ENCODE peak calls at places on chromosomes 7 and 10, in five cellular contexts. O is IMR-90, R is chondrocyte, P is thyroid gland, X is BE2C. C is an unnamed sample.

GRCh38 chr10:1402016-1402820 is 335.1 kb downstream of the ADARB2 start:
- DNase-seq in O (no peak), R (peak; percentile 82), P (no peak), X (no peak), C (no peak)

GRCh38 chr10:66695046-66695445 is 230.8 kb upstream of the LRRTM3 start:
- DNase-seq in O (no peak), R (no peak), P (no peak), X (no peak), C (no peak)

GRCh38 chr10:88117869-88118632 is 254.6 kb downstream of the PTEN start:
- DNase-seq in O (no peak), R (no peak), P (no peak), X (peak; percentile 10), C (no peak)

GRCh38 chr7:27940341-27940740 is 200.4 kb downstream of the TAX1BP1 start:
- DNase-seq in O (no peak), R (no peak), P (no peak), X (peak; percentile 32), C (no peak)

GRCh38 chr10:101272229-101272868 is 43.1 kb upstream of the LBX1 start:
- DNase-seq in O (peak; percentile 54), R (no peak), P (peak; percentile 63), X (peak; percentile 72), C (peak; percentile 63)

GRCh38 chr7:114973147-114973546 is 51.3 kb downstream of the MDFIC start:
- DNase-seq in O (peak; percentile 39), R (no peak), P (peak; percentile 47), X (no peak), C (no peak)

GRCh38 chr10:351770-352318 is 216.6 kb downstream of the ZMYND11 start:
- DNase-seq in O (no peak), R (no peak), P (no peak), X (no peak), C (no peak)

GRCh38 chr7:95609277-95609971 is 13.1 kb upstream of the PDK4 start:
- DNase-seq in O (peak; percentile 29), R (no peak), P (peak; percentile 64), X (no peak), C (peak; percentile 29)

GRCh38 chr7:112254166-112254565 is 47.7 kb downstream of the ZNF277 start:
- DNase-seq in O (no peak), R (no peak), P (no peak), X (no peak), C (no peak)

GRCh38 chr7:30365626-30366025 is 81.2 kb downstream of the ZNRF2 start:
- DNase-seq in O (no peak), R (no peak), P (no peak), X (no peak), C (no peak)

GRCh38 chr7:147193476-147193875 is 1076.9 kb downstream of the CNTNAP2 start:
- DNase-seq in O (no peak), R (no peak), P (no peak), X (no peak), C (no peak)

GRCh38 chr7:103989785-103990775 is 622 bp upstream of the RELN start:
- DNase-seq in O (peak; percentile 47), R (peak; percentile 57), P (peak; percentile 30), X (peak; percentile 90), C (no peak)

GRCh38 chr7:20328692-20329091 is 2.0 kb upstream of the ITGB8 start:
- DNase-seq in O (no peak), R (no peak), P (no peak), X (no peak), C (no peak)

GRCh38 chr10:84214612-84215235 is 10.6 kb downstream of the LRIT2 start:
- DNase-seq in O (no peak), R (no peak), P (no peak), X (no peak), C (no peak)

GRCh38 chr7:921071-921461 is 33.4 kb downstream of the ADAP1 start:
- DNase-seq in O (no peak), R (no peak), P (peak; percentile 0), X (no peak), C (no peak)

GRCh38 chr10:79385804-79386531 is 38.7 kb downstream of the PPIF start:
- DNase-seq in O (no peak), R (peak; percentile 92), P (no peak), X (no peak), C (no peak)

GRCh38 chr7:44975331-44976039 is 3.3 kb downstream of the MYO1G start:
- DNase-seq in O (no peak), R (no peak), P (peak; percentile 84), X (no peak), C (no peak)

GRCh38 chr10:33927347-33927746 is 592.9 kb upstream of the NRP1 start:
- DNase-seq in O (no peak), R (no peak), P (no peak), X (peak; percentile 72), C (no peak)

GRCh38 chr7:33886100-33886623 is 19.2 kb upstream of the BMPER start:
- DNase-seq in O (peak; percentile 35), R (no peak), P (no peak), X (peak; percentile 28), C (peak; percentile 31)

GRCh38 chr10:95782274-95782830 is 26.4 kb downstream of the ENTPD1 start:
- DNase-seq in O (no peak), R (no peak), P (no peak), X (no peak), C (no peak)

GRCh38 chr7:101608772-101609713 is 20.1 kb downstream of the MYL10 start:
- DNase-seq in O (no peak), R (no peak), P (peak; percentile 93), X (no peak), C (no peak)

GRCh38 chr7:78496226-78496625 is 697.7 kb downstream of the PHTF2 start:
- DNase-seq in O (no peak), R (no peak), P (no peak), X (no peak), C (no peak)

GRCh38 chr7:136997735-136998134 is 129.3 kb downstream of the CHRM2 start:
- DNase-seq in O (peak; percentile 46), R (no peak), P (no peak), X (no peak), C (no peak)

GRCh38 chr10:12785338-12785934 is 216.1 kb downstream of the CCDC3 start:
- DNase-seq in O (no peak), R (no peak), P (peak; percentile 14), X (no peak), C (no peak)

GRCh38 chr10:92923416-92923815 is 75.1 kb downstream of the EXOC6 start:
- DNase-seq in O (peak; percentile 3), R (no peak), P (no peak), X (no peak), C (no peak)

GRCh38 chr10:125720002-125720382 is 483 bp downstream of the EDRF1 start:
- DNase-seq in O (peak; percentile 3), R (no peak), P (no peak), X (no peak), C (no peak)

GRCh38 chr7:128672927-128673517 is 930 bp downstream of the GARIN1A start:
- DNase-seq in O (peak; percentile 24), R (no peak), P (peak; percentile 21), X (peak; percentile 61), C (no peak)

GRCh38 chr7:155002411-155003214 is at the start of gene PAXIP1:
- DNase-seq in O (peak; percentile 20), R (no peak), P (peak; percentile 45), X (peak; percentile 72), C (no peak)

GRCh38 chr7:155001756-155002410 is 1.0 kb downstream of the PAXIP1 start:
- DNase-seq in O (no peak), R (no peak), P (no peak), X (peak; percentile 27), C (peak; percentile 2)

GRCh38 chr7:154998481-154998880 is 4.4 kb downstream of the PAXIP1 start:
- DNase-seq in O (no peak), R (no peak), P (no peak), X (no peak), C (no peak)

GRCh38 chr7:155003215-155003999 is 483 bp upstream of the PAXIP1 start:
- DNase-seq in O (peak; percentile 71), R (no peak), P (peak; percentile 81), X (peak; percentile 87), C (peak; percentile 46)

GRCh38 chr7:155000795-155001194 is 2.1 kb downstream of the PAXIP1 start:
- DNase-seq in O (no peak), R (no peak), P (no peak), X (no peak), C (no peak)
- TF ChIP-seq CTCF in O (no peak), R (peak; percentile 18), P (no peak), X (no peak), C (peak; percentile 26)

GRCh38 chr7:14195079-14195478 is 205.6 kb upstream of the ETV1 start:
- DNase-seq in O (no peak), R (no peak), P (no peak), X (no peak), C (no peak)

GRCh38 chr7:14197280-14197679 is 207.8 kb upstream of the ETV1 start:
- DNase-seq in O (no peak), R (no peak), P (peak; percentile 31), X (peak; percentile 45), C (no peak)

GRCh38 chr7:14196555-14196954 is 207.1 kb upstream of the ETV1 start:
- DNase-seq in O (peak; percentile 12), R (no peak), P (no peak), X (no peak), C (no peak)

GRCh38 chr7:14199336-14199735 is 209.9 kb upstream of the ETV1 start:
- DNase-seq in O (no peak), R (no peak), P (no peak), X (no peak), C (no peak)

GRCh38 chr7:14195896-14196295 is 206.4 kb upstream of the ETV1 start:
- DNase-seq in O (no peak), R (no peak), P (peak; percentile 59), X (no peak), C (no peak)
- TF ChIP-seq CTCF in O (no peak), R (no peak), P (no peak), X (no peak), C (no peak)

GRCh38 chr10:128739937-128740336 is 613.7 kb upstream of the MKI67 start:
- DNase-seq in O (no peak), R (no peak), P (no peak), X (peak; percentile 29), C (no peak)
- TF ChIP-seq CTCF in O (no peak), R (no peak), P (no peak), X (peak; percentile 22), C (no peak)

DNA sequence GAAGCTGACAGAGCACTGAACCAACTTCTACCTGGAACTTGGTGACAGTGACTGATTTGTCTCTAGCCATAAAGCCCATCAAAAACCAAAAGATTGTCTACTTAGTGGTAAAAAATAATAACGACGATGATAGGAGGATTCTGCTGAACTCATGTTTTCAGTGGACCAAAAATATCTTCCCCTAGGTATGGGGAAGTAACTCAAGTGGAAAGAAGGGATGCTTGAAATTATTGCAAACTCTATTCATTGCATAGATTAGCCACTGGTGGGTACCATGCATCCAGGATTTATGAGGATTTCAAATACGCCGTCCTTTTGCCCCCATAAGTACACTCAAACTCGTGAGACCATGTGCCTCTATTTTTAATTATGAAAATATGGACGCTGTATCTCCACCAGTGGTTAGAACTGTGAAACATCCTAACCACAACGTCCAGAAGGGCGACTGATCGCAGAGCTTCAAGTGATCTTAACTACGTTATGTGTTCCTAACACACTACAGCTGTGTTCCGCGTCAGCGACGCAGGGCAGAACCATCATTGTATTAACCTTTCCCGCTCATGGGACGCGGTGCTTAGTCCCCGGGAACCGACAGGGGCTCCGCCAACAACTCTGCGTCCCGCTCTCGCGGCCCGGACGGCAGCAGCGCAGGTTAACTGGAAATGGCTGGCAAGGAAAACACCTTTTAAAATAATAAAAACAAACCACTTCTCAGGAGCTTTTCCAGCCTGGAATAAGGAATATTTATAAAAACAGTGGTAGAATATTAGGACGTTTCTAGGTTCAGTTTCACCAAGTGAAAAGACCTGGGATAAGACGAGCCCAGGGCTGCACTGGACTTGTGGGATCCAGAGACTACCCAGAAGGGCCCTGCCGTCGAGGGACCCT is 776 bp downstream of the PEX1 start:
- DNase-seq in O (peak; percentile 55), R (no peak), P (peak; percentile 49), X (peak; percentile 65), C (peak; percentile 53)
- TF ChIP-seq CTCF in O (peak; percentile 5), R (peak; percentile 36), P (no peak), X (no peak), C (peak; percentile 9)